ENCODE peak calls at places on chromosome 15, in ten cellular contexts. J, Z, L, Q, F, K, B, V, R and I are unnamed samples.

GRCh38 chr15:101267320-101268104 is 9.8 kb downstream of the SELENOS start:
- DNase-seq in J (peak), Z (no peak), L (no peak), Q (no peak), F (no peak), K (no peak), B (no peak), V (peak), R (no peak), I (no peak)

GRCh38 chr15:28957606-28958498 is 72.1 kb downstream of the APBA2 start:
- DNase-seq in J (no peak), Z (no peak), L (no peak), Q (no peak), F (no peak), K (no peak), B (no peak), V (no peak), R (no peak), I (no peak)

GRCh38 chr15:64883997-64884511 is 27.6 kb upstream of the ANKDD1A start:
- DNase-seq in J (peak), Z (no peak), L (no peak), Q (no peak), F (peak), K (no peak), B (no peak), V (peak), R (peak), I (peak)

GRCh38 chr15:94080416-94080815 is 150.9 kb upstream of the MCTP2 start:
- DNase-seq in J (peak), Z (no peak), L (no peak), Q (no peak), F (no peak), K (no peak), B (no peak), V (peak), R (no peak), I (no peak)

GRCh38 chr15:70303981-70304380 is 206.3 kb upstream of the TLE3 start:
- DNase-seq in J (no peak), Z (no peak), L (no peak), Q (no peak), F (no peak), K (no peak), B (no peak), V (no peak), R (no peak), I (no peak)

GRCh38 chr15:90558182-90558581 is 28.5 kb downstream of the CRTC3 start:
- DNase-seq in J (no peak), Z (no peak), L (no peak), Q (no peak), F (peak), K (no peak), B (no peak), V (no peak), R (no peak), I (no peak)

GRCh38 chr15:61122624-61123375 is 106.3 kb downstream of the RORA start:
- DNase-seq in J (no peak), Z (no peak), L (no peak), Q (no peak), F (no peak), K (no peak), B (no peak), V (no peak), R (no peak), I (no peak)

GRCh38 chr15:67700023-67700422 is 125.3 kb upstream of the SKOR1 start:
- DNase-seq in J (peak), Z (no peak), L (no peak), Q (no peak), F (no peak), K (no peak), B (no peak), V (no peak), R (no peak), I (no peak)

GRCh38 chr15:62647195-62647865 is 395.2 kb upstream of the TPM1 start:
- DNase-seq in J (peak), Z (no peak), L (peak), Q (no peak), F (peak), K (peak), B (no peak), V (no peak), R (peak), I (peak)

GRCh38 chr15:41494190-41494921 is 682 bp downstream of the ITPKA start:
- DNase-seq in J (no peak), Z (peak), L (no peak), Q (no peak), F (peak), K (no peak), B (no peak), V (peak), R (peak), I (peak)

GRCh38 chr15:90931737-90932659 is at the start of gene HDDC3:
- DNase-seq in J (peak), Z (peak), L (peak), Q (peak), F (peak), K (peak), B (peak), V (peak), R (peak), I (peak)

GRCh38 chr15:72463702-72464101 is 10.4 kb upstream of the ARIH1 start:
- DNase-seq in J (no peak), Z (no peak), L (no peak), Q (no peak), F (no peak), K (no peak), B (no peak), V (no peak), R (no peak), I (no peak)

GRCh38 chr15:70530035-70530499 is 233.3 kb downstream of the UACA start:
- DNase-seq in J (no peak), Z (no peak), L (no peak), Q (no peak), F (no peak), K (no peak), B (no peak), V (no peak), R (no peak), I (no peak)

GRCh38 chr15:81504170-81504905 is 130.3 kb upstream of the TMC3 start:
- DNase-seq in J (no peak), Z (no peak), L (no peak), Q (no peak), F (no peak), K (no peak), B (no peak), V (no peak), R (no peak), I (no peak)

GRCh38 chr15:40234783-40235182 is 4.1 kb upstream of the PAK6 start:
- DNase-seq in J (no peak), Z (no peak), L (no peak), Q (no peak), F (no peak), K (no peak), B (no peak), V (no peak), R (no peak), I (no peak)

GRCh38 chr15:37104413-37105392 is 4.4 kb upstream of the MEIS2 start:
- DNase-seq in J (no peak), Z (no peak), L (no peak), Q (no peak), F (no peak), K (no peak), B (no peak), V (no peak), R (no peak), I (no peak)

GRCh38 chr15:84794148-84794547 is 23.0 kb upstream of the ALPK3 start:
- DNase-seq in J (no peak), Z (no peak), L (no peak), Q (no peak), F (no peak), K (no peak), B (no peak), V (no peak), R (no peak), I (no peak)

GRCh38 chr15:83312046-83312445 is 27.6 kb upstream of the BNC1 start:
- DNase-seq in J (no peak), Z (no peak), L (no peak), Q (no peak), F (no peak), K (no peak), B (no peak), V (peak), R (no peak), I (no peak)

GRCh38 chr15:41905360-41905793 is 11.5 kb upstream of the SPTBN5 start:
- DNase-seq in J (no peak), Z (no peak), L (no peak), Q (no peak), F (no peak), K (no peak), B (no peak), V (no peak), R (no peak), I (no peak)

GRCh38 chr15:40543082-40543481 is 21.8 kb downstream of the CCDC32 start:
- DNase-seq in J (no peak), Z (no peak), L (no peak), Q (no peak), F (no peak), K (no peak), B (no peak), V (no peak), R (no peak), I (no peak)

GRCh38 chr15:76161153-76162049 is 101.6 kb downstream of the TMEM266 start:
- DNase-seq in J (no peak), Z (no peak), L (no peak), Q (no peak), F (no peak), K (no peak), B (no peak), V (no peak), R (no peak), I (no peak)

GRCh38 chr15:38699633-38700230 is 135.1 kb upstream of the RASGRP1 start:
- DNase-seq in J (peak), Z (peak), L (peak), Q (peak), F (peak), K (peak), B (no peak), V (peak), R (peak), I (peak)

GRCh38 chr15:25525741-25526140 is 86.9 kb upstream of the UBE3A start:
- DNase-seq in J (no peak), Z (no peak), L (no peak), Q (no peak), F (no peak), K (no peak), B (no peak), V (no peak), R (no peak), I (no peak)

GRCh38 chr15:55824857-55825613 is 82.1 kb upstream of the PRTG start:
- DNase-seq in J (no peak), Z (no peak), L (no peak), Q (no peak), F (no peak), K (no peak), B (no peak), V (peak), R (no peak), I (no peak)